ENCODE peak calls at places on chromosomes 3 and 15, in ten cellular contexts. One of them, this sample, is unnamed.
A peak's percentile ranks its signal among the peaks of the same experiment; 100 is the strongest.

GRCh38 chr3:194877311-194878119 is 191.8 kb downstream of the FAM43A start:
- ATAC-seq in GM12878: no peak
- ATAC-seq in body of pancreas: no peak
- ATAC-seq in heart right ventricle: no peak
- ATAC-seq in RWPE2: no peak
- ATAC-seq in right cardiac atrium: no peak
- ATAC-seq in HCT116: no peak
- ATAC-seq in left lung: no peak
- ATAC-seq in CD4-positive, CD25-positive, alpha-beta regulatory T cell: no peak
- ATAC-seq in pancreas: peak; percentile 13
- ATAC-seq in this sample: no peak

GRCh38 chr3:88573472-88573871 is 423.7 kb downstream of the C3orf38 start:
- ATAC-seq in GM12878: no peak
- ATAC-seq in body of pancreas: no peak
- ATAC-seq in heart right ventricle: no peak
- ATAC-seq in RWPE2: peak; percentile 96
- ATAC-seq in right cardiac atrium: no peak
- ATAC-seq in HCT116: no peak
- ATAC-seq in left lung: no peak
- ATAC-seq in CD4-positive, CD25-positive, alpha-beta regulatory T cell: no peak
- ATAC-seq in pancreas: no peak
- ATAC-seq in this sample: no peak

GRCh38 chr3:129370248-129370964 is 58.0 kb downstream of the EFCAB12 start:
- ATAC-seq in GM12878: no peak
- ATAC-seq in body of pancreas: no peak
- ATAC-seq in heart right ventricle: no peak
- ATAC-seq in RWPE2: no peak
- ATAC-seq in right cardiac atrium: peak; percentile 19
- ATAC-seq in HCT116: no peak
- ATAC-seq in left lung: no peak
- ATAC-seq in CD4-positive, CD25-positive, alpha-beta regulatory T cell: no peak
- ATAC-seq in pancreas: no peak
- ATAC-seq in this sample: no peak

GRCh38 chr3:186209810-186210752 is 101.2 kb upstream of the ETV5 start:
- ATAC-seq in GM12878: peak; percentile 38
- ATAC-seq in body of pancreas: peak; percentile 91
- ATAC-seq in heart right ventricle: peak; percentile 77
- ATAC-seq in RWPE2: peak; percentile 83
- ATAC-seq in right cardiac atrium: peak; percentile 78
- ATAC-seq in HCT116: no peak
- ATAC-seq in left lung: peak; percentile 70
- ATAC-seq in CD4-positive, CD25-positive, alpha-beta regulatory T cell: no peak
- ATAC-seq in pancreas: peak; percentile 95
- ATAC-seq in this sample: peak; percentile 61

GRCh38 chr3:39275963-39276593 is 3.8 kb downstream of the CX3CR1 start:
- ATAC-seq in GM12878: no peak
- ATAC-seq in body of pancreas: no peak
- ATAC-seq in heart right ventricle: no peak
- ATAC-seq in RWPE2: no peak
- ATAC-seq in right cardiac atrium: no peak
- ATAC-seq in HCT116: no peak
- ATAC-seq in left lung: no peak
- ATAC-seq in CD4-positive, CD25-positive, alpha-beta regulatory T cell: no peak
- ATAC-seq in pancreas: no peak
- ATAC-seq in this sample: no peak

GRCh38 chr15:83890584-83890983 is 236.7 kb downstream of the ADAMTSL3 start:
- ATAC-seq in GM12878: no peak
- ATAC-seq in body of pancreas: peak; percentile 45
- ATAC-seq in heart right ventricle: peak; percentile 86
- ATAC-seq in RWPE2: peak; percentile 59
- ATAC-seq in right cardiac atrium: peak; percentile 66
- ATAC-seq in HCT116: no peak
- ATAC-seq in left lung: no peak
- ATAC-seq in CD4-positive, CD25-positive, alpha-beta regulatory T cell: no peak
- ATAC-seq in pancreas: peak; percentile 68
- ATAC-seq in this sample: peak; percentile 89

GRCh38 chr3:178226094-178226493 is 310.1 kb upstream of the KCNMB2 start:
- ATAC-seq in GM12878: no peak
- ATAC-seq in body of pancreas: no peak
- ATAC-seq in heart right ventricle: no peak
- ATAC-seq in RWPE2: no peak
- ATAC-seq in right cardiac atrium: no peak
- ATAC-seq in HCT116: no peak
- ATAC-seq in left lung: no peak
- ATAC-seq in CD4-positive, CD25-positive, alpha-beta regulatory T cell: no peak
- ATAC-seq in pancreas: no peak
- ATAC-seq in this sample: no peak

GRCh38 chr3:188711898-188712256 is 459.9 kb upstream of the TPRG1 start:
- ATAC-seq in GM12878: no peak
- ATAC-seq in body of pancreas: no peak
- ATAC-seq in heart right ventricle: peak; percentile 39
- ATAC-seq in RWPE2: no peak
- ATAC-seq in right cardiac atrium: no peak
- ATAC-seq in HCT116: no peak
- ATAC-seq in left lung: peak; percentile 80
- ATAC-seq in CD4-positive, CD25-positive, alpha-beta regulatory T cell: no peak
- ATAC-seq in pancreas: peak; percentile 40
- ATAC-seq in this sample: peak; percentile 25

GRCh38 chr15:93974804-93975481 is 256.4 kb upstream of the MCTP2 start:
- ATAC-seq in GM12878: no peak
- ATAC-seq in body of pancreas: peak; percentile 64
- ATAC-seq in heart right ventricle: peak; percentile 59
- ATAC-seq in RWPE2: peak; percentile 91
- ATAC-seq in right cardiac atrium: no peak
- ATAC-seq in HCT116: peak; percentile 49
- ATAC-seq in left lung: peak; percentile 59
- ATAC-seq in CD4-positive, CD25-positive, alpha-beta regulatory T cell: no peak
- ATAC-seq in pancreas: peak; percentile 83
- ATAC-seq in this sample: peak; percentile 39

GRCh38 chr3:58013973-58014649 is 5.9 kb downstream of the FLNB start:
- ATAC-seq in GM12878: no peak
- ATAC-seq in body of pancreas: no peak
- ATAC-seq in heart right ventricle: peak; percentile 75
- ATAC-seq in RWPE2: peak; percentile 16
- ATAC-seq in right cardiac atrium: peak; percentile 45
- ATAC-seq in HCT116: no peak
- ATAC-seq in left lung: peak; percentile 20
- ATAC-seq in CD4-positive, CD25-positive, alpha-beta regulatory T cell: no peak
- ATAC-seq in pancreas: no peak
- ATAC-seq in this sample: peak; percentile 83

GRCh38 chr15:66043264-66043663 is 174.0 kb downstream of the RAB11A start:
- ATAC-seq in GM12878: no peak
- ATAC-seq in body of pancreas: peak; percentile 87
- ATAC-seq in heart right ventricle: no peak
- ATAC-seq in RWPE2: no peak
- ATAC-seq in right cardiac atrium: no peak
- ATAC-seq in HCT116: no peak
- ATAC-seq in left lung: no peak
- ATAC-seq in CD4-positive, CD25-positive, alpha-beta regulatory T cell: no peak
- ATAC-seq in pancreas: peak; percentile 87
- ATAC-seq in this sample: no peak

GRCh38 chr3:109117939-109118338 is at the start of gene MORC1:
- ATAC-seq in GM12878: no peak
- ATAC-seq in body of pancreas: no peak
- ATAC-seq in heart right ventricle: no peak
- ATAC-seq in RWPE2: no peak
- ATAC-seq in right cardiac atrium: no peak
- ATAC-seq in HCT116: no peak
- ATAC-seq in left lung: no peak
- ATAC-seq in CD4-positive, CD25-positive, alpha-beta regulatory T cell: no peak
- ATAC-seq in pancreas: no peak
- ATAC-seq in this sample: no peak

GRCh38 chr3:103440539-103441113 is 1005.8 kb downstream of the ZPLD1 start:
- ATAC-seq in GM12878: peak; percentile 84
- ATAC-seq in body of pancreas: no peak
- ATAC-seq in heart right ventricle: no peak
- ATAC-seq in RWPE2: peak; percentile 31
- ATAC-seq in right cardiac atrium: no peak
- ATAC-seq in HCT116: peak; percentile 81
- ATAC-seq in left lung: no peak
- ATAC-seq in CD4-positive, CD25-positive, alpha-beta regulatory T cell: no peak
- ATAC-seq in pancreas: no peak
- ATAC-seq in this sample: no peak

GRCh38 chr3:66053009-66053782 is 14.5 kb upstream of the MAGI1 start:
- ATAC-seq in GM12878: no peak
- ATAC-seq in body of pancreas: peak; percentile 77
- ATAC-seq in heart right ventricle: peak; percentile 77
- ATAC-seq in RWPE2: peak; percentile 41
- ATAC-seq in right cardiac atrium: peak; percentile 92
- ATAC-seq in HCT116: peak; percentile 32
- ATAC-seq in left lung: peak; percentile 92
- ATAC-seq in CD4-positive, CD25-positive, alpha-beta regulatory T cell: no peak
- ATAC-seq in pancreas: peak; percentile 95
- ATAC-seq in this sample: peak; percentile 43

GRCh38 chr3:56928379-56929068 is 126.8 kb upstream of the ARHGEF3 start:
- ATAC-seq in GM12878: peak; percentile 55
- ATAC-seq in body of pancreas: peak; percentile 46
- ATAC-seq in heart right ventricle: peak; percentile 63
- ATAC-seq in RWPE2: peak; percentile 17
- ATAC-seq in right cardiac atrium: peak; percentile 87
- ATAC-seq in HCT116: peak; percentile 68
- ATAC-seq in left lung: peak; percentile 63
- ATAC-seq in CD4-positive, CD25-positive, alpha-beta regulatory T cell: peak; percentile 75
- ATAC-seq in pancreas: peak; percentile 63
- ATAC-seq in this sample: no peak

GRCh38 chr3:98557324-98558010 is 25.7 kb downstream of the GPR15 start:
- ATAC-seq in GM12878: peak; percentile 30
- ATAC-seq in body of pancreas: no peak
- ATAC-seq in heart right ventricle: no peak
- ATAC-seq in RWPE2: no peak
- ATAC-seq in right cardiac atrium: no peak
- ATAC-seq in HCT116: peak; percentile 21
- ATAC-seq in left lung: no peak
- ATAC-seq in CD4-positive, CD25-positive, alpha-beta regulatory T cell: no peak
- ATAC-seq in pancreas: no peak
- ATAC-seq in this sample: no peak
- H3K27ac ChIP-seq in GM12878: peak overlapping the region; percentile 100
- H3K27ac ChIP-seq in body of pancreas: no peak overlapping the region
- H3K27ac ChIP-seq in heart right ventricle: no peak overlapping the region
- H3K27ac ChIP-seq in RWPE2: no peak overlapping the region
- H3K27ac ChIP-seq in right cardiac atrium: no peak overlapping the region
- H3K27ac ChIP-seq in HCT116: peak overlapping the region; percentile 98
- H3K27ac ChIP-seq in left lung: no peak overlapping the region
- H3K27ac ChIP-seq in CD4-positive, CD25-positive, alpha-beta regulatory T cell: peak overlapping the region; percentile 90
- H3K27ac ChIP-seq in pancreas: no peak overlapping the region
- H3K27ac ChIP-seq in this sample: no peak overlapping the region

GRCh38 chr3:4529901-4530588 is 36.9 kb downstream of the ITPR1 start:
- ATAC-seq in GM12878: no peak
- ATAC-seq in body of pancreas: no peak
- ATAC-seq in heart right ventricle: no peak
- ATAC-seq in RWPE2: no peak
- ATAC-seq in right cardiac atrium: no peak
- ATAC-seq in HCT116: no peak
- ATAC-seq in left lung: no peak
- ATAC-seq in CD4-positive, CD25-positive, alpha-beta regulatory T cell: no peak
- ATAC-seq in pancreas: no peak
- ATAC-seq in this sample: no peak
- H3K4me1 ChIP-seq in GM12878: no peaks in the 10 kb centered on the region
- H3K4me1 ChIP-seq in body of pancreas: peaks cover 13% of the 10 kb centered on the region
- H3K4me1 ChIP-seq in heart right ventricle: peaks cover 85% of the 10 kb centered on the region
- H3K4me1 ChIP-seq in RWPE2: no peaks in the 10 kb centered on the region
- H3K4me1 ChIP-seq in right cardiac atrium: peaks cover 11% of the 10 kb centered on the region
- H3K4me1 ChIP-seq in HCT116: no peaks in the 10 kb centered on the region
- H3K4me1 ChIP-seq in left lung: peaks cover 69% of the 10 kb centered on the region
- H3K4me1 ChIP-seq in CD4-positive, CD25-positive, alpha-beta regulatory T cell: no peaks in the 10 kb centered on the region
- H3K4me1 ChIP-seq in pancreas: no peaks in the 10 kb centered on the region
- H3K4me1 ChIP-seq in this sample: peaks cover 12% of the 10 kb centered on the region

GRCh38 chr3:43034911-43035310 is 55.8 kb downstream of the GASK1A start:
- ATAC-seq in GM12878: no peak
- ATAC-seq in body of pancreas: no peak
- ATAC-seq in heart right ventricle: no peak
- ATAC-seq in RWPE2: no peak
- ATAC-seq in right cardiac atrium: no peak
- ATAC-seq in HCT116: no peak
- ATAC-seq in left lung: no peak
- ATAC-seq in CD4-positive, CD25-positive, alpha-beta regulatory T cell: no peak
- ATAC-seq in pancreas: no peak
- ATAC-seq in this sample: no peak

GRCh38 chr3:43034200-43034599 is 55.1 kb downstream of the GASK1A start:
- ATAC-seq in GM12878: no peak
- ATAC-seq in body of pancreas: no peak
- ATAC-seq in heart right ventricle: no peak
- ATAC-seq in RWPE2: no peak
- ATAC-seq in right cardiac atrium: no peak
- ATAC-seq in HCT116: no peak
- ATAC-seq in left lung: no peak
- ATAC-seq in CD4-positive, CD25-positive, alpha-beta regulatory T cell: no peak
- ATAC-seq in pancreas: no peak
- ATAC-seq in this sample: no peak

GRCh38 chr3:43036621-43037331 is 57.7 kb downstream of the GASK1A start:
- ATAC-seq in GM12878: peak; percentile 87
- ATAC-seq in body of pancreas: no peak
- ATAC-seq in heart right ventricle: no peak
- ATAC-seq in RWPE2: no peak
- ATAC-seq in right cardiac atrium: no peak
- ATAC-seq in HCT116: no peak
- ATAC-seq in left lung: no peak
- ATAC-seq in CD4-positive, CD25-positive, alpha-beta regulatory T cell: no peak
- ATAC-seq in pancreas: no peak
- ATAC-seq in this sample: no peak

GRCh38 chr3:43038010-43038409 is 58.9 kb downstream of the GASK1A start:
- ATAC-seq in GM12878: peak; percentile 78
- ATAC-seq in body of pancreas: no peak
- ATAC-seq in heart right ventricle: no peak
- ATAC-seq in RWPE2: no peak
- ATAC-seq in right cardiac atrium: no peak
- ATAC-seq in HCT116: no peak
- ATAC-seq in left lung: no peak
- ATAC-seq in CD4-positive, CD25-positive, alpha-beta regulatory T cell: peak; percentile 53
- ATAC-seq in pancreas: no peak
- ATAC-seq in this sample: no peak

DNA sequence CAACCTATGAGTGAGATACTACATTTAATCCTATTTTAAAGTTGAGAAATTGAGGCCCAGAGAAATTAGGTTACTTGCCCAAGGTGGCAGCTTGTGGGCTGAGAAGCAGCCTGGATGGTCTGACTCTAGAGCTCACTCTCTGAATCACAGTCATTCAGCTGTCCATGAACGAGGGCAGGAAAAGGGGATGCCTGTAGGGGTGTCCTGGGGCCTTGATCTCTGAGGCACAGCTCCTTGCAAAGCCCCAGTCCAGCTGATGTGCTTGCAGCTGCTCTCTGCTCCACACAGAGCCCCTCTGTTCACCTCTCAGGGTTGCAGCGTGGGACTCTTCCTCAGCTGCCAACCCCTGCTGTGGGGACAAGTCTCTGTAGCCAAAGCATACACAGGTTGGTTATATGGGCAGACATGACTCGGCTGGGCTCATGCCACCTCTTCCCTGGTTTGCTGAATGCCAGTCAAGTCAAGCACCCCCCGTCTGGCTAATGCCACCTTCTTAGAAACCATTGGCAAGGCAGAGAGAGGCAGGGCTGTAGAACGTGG is 56.8 kb downstream of the GASK1A start:
- ATAC-seq in GM12878: no peak
- ATAC-seq in body of pancreas: no peak
- ATAC-seq in heart right ventricle: no peak
- ATAC-seq in RWPE2: no peak
- ATAC-seq in right cardiac atrium: no peak
- ATAC-seq in HCT116: no peak
- ATAC-seq in left lung: no peak
- ATAC-seq in CD4-positive, CD25-positive, alpha-beta regulatory T cell: no peak
- ATAC-seq in pancreas: no peak
- ATAC-seq in this sample: no peak
- H3K27ac ChIP-seq in GM12878: no peak overlapping the region
- H3K27ac ChIP-seq in body of pancreas: no peak overlapping the region
- H3K27ac ChIP-seq in heart right ventricle: no peak overlapping the region
- H3K27ac ChIP-seq in RWPE2: no peak overlapping the region
- H3K27ac ChIP-seq in right cardiac atrium: no peak overlapping the region
- H3K27ac ChIP-seq in HCT116: no peak overlapping the region
- H3K27ac ChIP-seq in left lung: no peak overlapping the region
- H3K27ac ChIP-seq in CD4-positive, CD25-positive, alpha-beta regulatory T cell: no peak overlapping the region
- H3K27ac ChIP-seq in pancreas: no peak overlapping the region
- H3K27ac ChIP-seq in this sample: no peak overlapping the region

GRCh38 chr3:172170841-172171240 is 131.5 kb downstream of the FNDC3B start:
- ATAC-seq in GM12878: peak; percentile 17
- ATAC-seq in body of pancreas: no peak
- ATAC-seq in heart right ventricle: no peak
- ATAC-seq in RWPE2: no peak
- ATAC-seq in right cardiac atrium: no peak
- ATAC-seq in HCT116: no peak
- ATAC-seq in left lung: no peak
- ATAC-seq in CD4-positive, CD25-positive, alpha-beta regulatory T cell: no peak
- ATAC-seq in pancreas: no peak
- ATAC-seq in this sample: no peak
- H3K4me1 ChIP-seq in GM12878: peaks cover 30% of the 10 kb centered on the region
- H3K4me1 ChIP-seq in body of pancreas: peaks cover 46% of the 10 kb centered on the region
- H3K4me1 ChIP-seq in heart right ventricle: peaks cover 75% of the 10 kb centered on the region
- H3K4me1 ChIP-seq in RWPE2: peaks cover 25% of the 10 kb centered on the region
- H3K4me1 ChIP-seq in right cardiac atrium: peaks cover 10% of the 10 kb centered on the region
- H3K4me1 ChIP-seq in HCT116: peaks cover 12% of the 10 kb centered on the region
- H3K4me1 ChIP-seq in left lung: peaks cover 77% of the 10 kb centered on the region
- H3K4me1 ChIP-seq in CD4-positive, CD25-positive, alpha-beta regulatory T cell: no peaks in the 10 kb centered on the region
- H3K4me1 ChIP-seq in pancreas: peaks cover 12% of the 10 kb centered on the region
- H3K4me1 ChIP-seq in this sample: peaks cover 23% of the 10 kb centered on the region

This sample was measured in gastroesophageal sphincter.